ENCODE peak calls at places on chromosomes 4 and X, in four cellular contexts. W, L, U and H are unnamed samples.

GRCh38 chr4:74621616-74622015 is 172.7 kb downstream of the BTC start:
- DNase-seq in W (no peak), L (no peak), U (no peak), H (no peak)

GRCh38 chrX:104347860-104348259 is 93.1 kb upstream of the ESX1 start:
- DNase-seq in W (no peak), L (no peak), U (no peak), H (no peak)

GRCh38 chr4:169263791-169264392 is 6.9 kb downstream of the SH3RF1 start:
- DNase-seq in W (no peak), L (no peak), U (no peak), H (peak; percentile 80)

GRCh38 chrX:9829308-9830267 is 43.4 kb downstream of the SHROOM2 start:
- DNase-seq in W (no peak), L (no peak), U (no peak), H (no peak)

GRCh38 chr4:88333741-88334405 is 44.8 kb upstream of the HERC6 start:
- DNase-seq in W (no peak), L (no peak), U (no peak), H (no peak)

GRCh38 chr4:3305610-3306371 is 13.0 kb downstream of the RGS12 start:
- DNase-seq in W (peak; percentile 33), L (peak; percentile 45), U (no peak), H (no peak)

GRCh38 chr4:2843909-2844584 is 403 bp downstream of the ADD1 start:
- DNase-seq in W (peak; percentile 66), L (no peak), U (peak; percentile 61), H (peak; percentile 48)

GRCh38 chrX:100831219-100831946 is 11.2 kb downstream of the CSTF2 start:
- DNase-seq in W (no peak), L (no peak), U (no peak), H (no peak)

GRCh38 chr4:32042486-32042885 is 1322.3 kb downstream of the PCDH7 start:
- DNase-seq in W (no peak), L (no peak), U (no peak), H (no peak)

GRCh38 chr4:141587897-141588296 is 48.5 kb upstream of the IL15 start:
- DNase-seq in W (no peak), L (no peak), U (no peak), H (no peak)

GRCh38 chrX:35890699-35891098 is 28.8 kb upstream of the CFAP47 start:
- DNase-seq in W (peak; percentile 61), L (no peak), U (peak; percentile 71), H (peak; percentile 37)

GRCh38 chr4:67204441-67204840 is 340.9 kb downstream of the CENPC start:
- DNase-seq in W (no peak), L (no peak), U (no peak), H (no peak)

GRCh38 chrX:155900765-155901164 is 19.6 kb downstream of the VAMP7 start:
- DNase-seq in W (no peak), L (no peak), U (no peak), H (no peak)

GRCh38 chrX:3779546-3779945 is 66.1 kb upstream of the PRKX start:
- DNase-seq in W (no peak), L (no peak), U (no peak), H (no peak)

GRCh38 chr4:3431446-3431993 is 10.2 kb upstream of the HGFAC start:
- DNase-seq in W (no peak), L (no peak), U (no peak), H (no peak)

GRCh38 chr4:2219233-2219760 is 22.6 kb downstream of the HAUS3 start:
- DNase-seq in W (no peak), L (no peak), U (no peak), H (no peak)

GRCh38 chr4:182246401-182247205 is 3.4 kb downstream of the TENM3 start:
- DNase-seq in W (no peak), L (no peak), U (peak; percentile 20), H (no peak)

GRCh38 chr4:40702137-40702799 is 47.5 kb upstream of the NSUN7 start:
- DNase-seq in W (no peak), L (no peak), U (no peak), H (no peak)